ENCODE peak calls at places on chromosome 16, in four cellular contexts. O, Q, H and I are unnamed samples.
A peak's percentile ranks its signal among the peaks of the same experiment; 100 is the strongest.

GRCh38 chr16:22240023-22240697 is 34.1 kb downstream of the EEF2K start:
- DNase-seq in Q (no peak), H (no peak), O (no peak), I (no peak)

GRCh38 chr16:68368602-68368944 is 57.8 kb downstream of the PRMT7 start:
- DNase-seq in O (no peak), Q (no peak), H (no peak), I (no peak)

GRCh38 chr16:86530251-86531192 is 20.2 kb downstream of the FOXF1 start:
- DNase-seq in O (no peak), H (no peak), Q (no peak), I (no peak)

GRCh38 chr16:72884037-72884436 is 163.9 kb downstream of the ZFHX3 start:
- DNase-seq in O (no peak), H (no peak), Q (peak; percentile 43), I (peak; percentile 24)

GRCh38 chr16:85111184-85111583 is 1.1 kb downstream of the CIBAR2 start:
- DNase-seq in H (no peak), Q (no peak), O (no peak), I (no peak)

GRCh38 chr16:48231675-48232214 is 12.4 kb upstream of the LONP2 start:
- DNase-seq in Q (peak; percentile 16), O (peak; percentile 28), H (no peak), I (peak; percentile 52)

GRCh38 chr16:55323637-55324490 is at the start of gene IRX6:
- DNase-seq in Q (no peak), H (no peak), O (no peak), I (peak; percentile 38)

GRCh38 chr16:59950431-59950830 is 1216.3 kb upstream of the GOT2 start:
- DNase-seq in Q (no peak), O (no peak), H (no peak), I (no peak)

GRCh38 chr16:76157629-76158028 is 119.6 kb upstream of the CNTNAP4 start:
- DNase-seq in O (no peak), H (no peak), Q (no peak), I (no peak)

GRCh38 chr16:29182501-29182900 is 197.6 kb downstream of the LAT start:
- DNase-seq in H (peak; percentile 72), Q (no peak), O (no peak), I (no peak)

GRCh38 chr16:87319997-87320491 is 2.9 kb upstream of the C16orf95 start:
- DNase-seq in H (peak; percentile 73), Q (no peak), O (no peak), I (no peak)

GRCh38 chr16:46891910-46892309 is 7.7 kb downstream of the GPT2 start:
- DNase-seq in Q (no peak), H (no peak), O (no peak), I (no peak)

GRCh38 chr16:57091200-57091989 is 988 bp upstream of the CPNE2 start:
- DNase-seq in Q (peak; percentile 43), O (no peak), H (no peak), I (peak; percentile 56)

GRCh38 chr16:84788968-84789371 is 30.8 kb upstream of the CRISPLD2 start:
- DNase-seq in H (peak; percentile 69), O (no peak), Q (peak; percentile 91), I (peak; percentile 73)

GRCh38 chr16:53911506-53911905 is 207.6 kb downstream of the FTO start:
- DNase-seq in O (no peak), H (no peak), Q (no peak), I (no peak)

GRCh38 chr16:66988197-66988788 is at the start of gene CES4A:
- DNase-seq in O (no peak), H (no peak), Q (no peak), I (peak; percentile 24)